ENCODE peak calls at places on chromosomes 5 and 9, in ten cellular contexts. P is hepatocyte; A is adrenal gland; Q is posterior vena cava; X is neuronal stem cell; U is AG10803; R is body of pancreas; B is stimulated activated CD8-positive, alpha-beta memory T cell treated with anti-CD3 and anti-CD28 coated beads, Interleukin-7, amount 100 ng/mL, for 24 hours; C is germinal center; F is ACHN. S is an unnamed sample.

GRCh38 chr5:140358738-140359310 is 1.2 kb upstream of the SLC4A9 start:
- DNase-seq in C (no peak), X (peak; percentile 54), B (no peak), U (peak; percentile 44), R (no peak), A (no peak), Q (peak; percentile 67), P (no peak), F (peak; percentile 38), S (no peak)

GRCh38 chr9:14565352-14565956 is 127.8 kb downstream of the ZDHHC21 start:
- DNase-seq in Q (no peak), B (no peak), A (no peak), P (no peak), X (no peak), C (no peak), U (no peak), F (no peak), R (no peak), S (no peak)

GRCh38 chr5:143106175-143106574 is 297.3 kb downstream of the NR3C1 start:
- DNase-seq in Q (no peak), X (peak; percentile 12), U (peak; percentile 90), P (peak; percentile 32), B (no peak), C (no peak), R (peak; percentile 82), A (peak; percentile 50), F (peak; percentile 57), S (peak; percentile 23)

GRCh38 chr5:94618029-94618492 is 343 bp downstream of the KIAA0825 start:
- DNase-seq in C (no peak), X (no peak), R (peak; percentile 77), U (peak; percentile 55), F (peak; percentile 75), A (peak; percentile 84), B (no peak), P (peak; percentile 77), Q (peak; percentile 83), S (no peak)

GRCh38 chr5:73061593-73061992 is 58.8 kb upstream of the TMEM171 start:
- DNase-seq in F (no peak), X (no peak), C (no peak), P (no peak), R (no peak), A (no peak), B (no peak), U (peak; percentile 23), Q (no peak), S (no peak)

GRCh38 chr9:104977168-104977567 is 49.2 kb upstream of the ABCA1 start:
- DNase-seq in C (no peak), U (no peak), A (no peak), P (no peak), F (no peak), B (no peak), X (no peak), R (no peak), Q (no peak), S (no peak)

GRCh38 chr5:175850165-175850845 is 21.1 kb upstream of the CPLX2 start:
- DNase-seq in P (no peak), B (no peak), Q (no peak), U (no peak), F (no peak), R (no peak), X (no peak), C (no peak), A (no peak), S (no peak)

GRCh38 chr9:94929373-94929764 is 202.9 kb downstream of the AOPEP start:
- DNase-seq in F (no peak), P (no peak), Q (no peak), C (no peak), B (no peak), U (no peak), X (no peak), R (no peak), A (peak; percentile 49), S (no peak)

GRCh38 chr5:124513216-124513615 is 233.2 kb downstream of the ZNF608 start:
- DNase-seq in A (no peak), F (no peak), Q (no peak), X (no peak), U (no peak), C (no peak), P (no peak), B (no peak), R (no peak), S (no peak)

GRCh38 chr5:132103380-132103951 is 29.9 kb downstream of the CSF2 start:
- DNase-seq in U (peak; percentile 92), C (peak; percentile 77), A (peak; percentile 98), B (no peak), R (peak; percentile 90), P (peak; percentile 78), F (peak; percentile 67), X (no peak), Q (peak; percentile 96), S (no peak)

GRCh38 chr5:66169534-66169933 is 25.4 kb downstream of the SREK1 start:
- DNase-seq in R (no peak), F (peak; percentile 64), U (no peak), B (no peak), C (no peak), A (no peak), X (no peak), P (no peak), Q (no peak), S (no peak)

GRCh38 chr5:81687292-81687691 is 63.6 kb downstream of the SSBP2 start:
- DNase-seq in B (no peak), A (no peak), U (no peak), C (no peak), R (no peak), P (no peak), Q (no peak), X (no peak), F (no peak), S (no peak)

GRCh38 chr9:114397219-114397847 is 9.6 kb upstream of the AKNA start:
- DNase-seq in Q (no peak), A (no peak), R (no peak), C (no peak), P (peak; percentile 39), U (no peak), F (peak; percentile 0), X (no peak), B (no peak), S (no peak)

GRCh38 chr5:137114529-137114928 is 384.6 kb downstream of the SPOCK1 start:
- DNase-seq in P (peak; percentile 47), B (no peak), A (no peak), X (no peak), Q (no peak), C (no peak), U (peak; percentile 28), R (no peak), F (no peak), S (no peak)

GRCh38 chr9:114070188-114071103 is 7.7 kb downstream of the AMBP start:
- DNase-seq in X (no peak), C (no peak), F (no peak), U (no peak), P (no peak), R (no peak), B (no peak), A (no peak), Q (peak; percentile 78), S (no peak)

GRCh38 chr9:121299125-121299466 is 31.1 kb downstream of the GSN start:
- DNase-seq in X (no peak), U (no peak), Q (no peak), F (no peak), B (no peak), C (no peak), R (no peak), A (no peak), P (peak; percentile 43), S (no peak)

GRCh38 chr5:14669975-14670374 is 5.5 kb downstream of the OTULIN start:
- DNase-seq in F (peak; percentile 20), R (no peak), Q (no peak), A (no peak), B (no peak), P (no peak), C (no peak), U (peak; percentile 37), X (no peak), S (no peak)

GRCh38 chr9:114592356-114592755 is 4.8 kb downstream of the ATP6V1G1 start:
- DNase-seq in A (peak; percentile 38), F (no peak), R (no peak), X (no peak), C (peak; percentile 41), Q (no peak), U (peak; percentile 26), P (no peak), B (no peak), S (no peak)

GRCh38 chr9:37954581-37954981 is 50.7 kb upstream of the SLC25A51 start:
- DNase-seq in F (no peak), U (no peak), A (no peak), P (no peak), B (no peak), C (no peak), X (no peak), Q (no peak), R (no peak), S (no peak)

GRCh38 chr9:121758693-121759092 is 107.3 kb downstream of the DAB2IP start:
- DNase-seq in A (no peak), B (no peak), U (no peak), C (no peak), X (no peak), P (no peak), Q (no peak), R (no peak), F (no peak), S (no peak)

GRCh38 chr5:169831331-169831730 is 149.0 kb downstream of the INSYN2B start:
- DNase-seq in U (peak; percentile 23), C (no peak), F (no peak), R (no peak), A (no peak), B (no peak), P (no peak), Q (no peak), X (no peak), S (no peak)

GRCh38 chr9:134321571-134321930 is 4.7 kb upstream of the RXRA start:
- DNase-seq in Q (peak; percentile 41), C (no peak), P (no peak), A (peak; percentile 6), X (no peak), U (no peak), B (no peak), R (peak; percentile 5), F (no peak), S (no peak)